ENCODE peak calls at places on chromosomes 1 and 21, in nine cellular contexts. H, J, Z, M, G, E, Y, B and P are unnamed samples.

GRCh38 chr1:203557390-203557789 is 63.4 kb downstream of the OPTC start:
- DNase-seq in H (peak), J (no peak), Z (no peak), M (no peak), G (no peak), E (peak), Y (no peak), B (peak), P (no peak)

GRCh38 chr21:21216013-21216412 is 217.8 kb downstream of the NCAM2 start:
- DNase-seq in H (no peak), J (no peak), Z (no peak), M (no peak), G (no peak), E (no peak), Y (no peak), B (no peak), P (no peak)

GRCh38 chr1:93591291-93591832 is 90.3 kb downstream of the BCAR3 start:
- DNase-seq in H (no peak), J (no peak), Z (no peak), M (no peak), G (peak), E (peak), Y (peak), B (no peak), P (no peak)

GRCh38 chr1:217713223-217713622 is 82.1 kb downstream of the SPATA17 start:
- DNase-seq in H (no peak), J (no peak), Z (no peak), M (no peak), G (no peak), E (no peak), Y (no peak), B (no peak), P (no peak)

GRCh38 chr1:115107501-115108260 is 18.4 kb upstream of the TSPAN2 start:
- DNase-seq in H (no peak), J (no peak), Z (no peak), M (no peak), G (no peak), E (no peak), Y (no peak), B (no peak), P (no peak)

GRCh38 chr1:93000291-93000690 is 39.0 kb upstream of the DIPK1A start:
- DNase-seq in H (no peak), J (no peak), Z (no peak), M (no peak), G (no peak), E (no peak), Y (no peak), B (no peak), P (no peak)

GRCh38 chr21:29718081-29718815 is 221.5 kb downstream of the GRIK1 start:
- DNase-seq in H (no peak), J (no peak), Z (no peak), M (no peak), G (no peak), E (no peak), Y (no peak), B (no peak), P (no peak)

GRCh38 chr1:43930168-43930948 is 3.2 kb upstream of the ARTN start:
- DNase-seq in H (no peak), J (no peak), Z (no peak), M (no peak), G (no peak), E (peak), Y (no peak), B (no peak), P (no peak)

GRCh38 chr1:23555949-23556640 is 3.2 kb downstream of the ID3 start:
- DNase-seq in H (peak), J (no peak), Z (no peak), M (peak), G (peak), E (peak), Y (no peak), B (peak), P (no peak)

GRCh38 chr1:107532318-107532717 is 391.5 kb downstream of the NTNG1 start:
- DNase-seq in H (no peak), J (no peak), Z (no peak), M (no peak), G (peak), E (peak), Y (no peak), B (no peak), P (no peak)

GRCh38 chr1:109716570-109717090 is 4.6 kb downstream of the GSTM5 start:
- DNase-seq in H (no peak), J (no peak), Z (no peak), M (no peak), G (no peak), E (no peak), Y (no peak), B (no peak), P (no peak)

GRCh38 chr1:200660719-200661118 is 9.0 kb downstream of the DDX59 start:
- DNase-seq in H (peak), J (no peak), Z (no peak), M (no peak), G (no peak), E (peak), Y (no peak), B (peak), P (no peak)

GRCh38 chr1:170707959-170708666 is 44.2 kb downstream of the PRRX1 start:
- DNase-seq in H (no peak), J (no peak), Z (no peak), M (no peak), G (peak), E (no peak), Y (no peak), B (no peak), P (no peak)

GRCh38 chr1:21295059-21295401 is 4.8 kb upstream of the ECE1 start:
- DNase-seq in H (no peak), J (no peak), Z (no peak), M (no peak), G (no peak), E (no peak), Y (no peak), B (no peak), P (no peak)

GRCh38 chr1:246837418-246838117 is 94.2 kb downstream of the AHCTF1 start:
- DNase-seq in H (no peak), J (no peak), Z (no peak), M (no peak), G (no peak), E (no peak), Y (no peak), B (no peak), P (no peak)

GRCh38 chr1:112297536-112297935 is 98.5 kb upstream of the CTTNBP2NL start:
- DNase-seq in H (no peak), J (no peak), Z (no peak), M (no peak), G (no peak), E (no peak), Y (no peak), B (no peak), P (no peak)

GRCh38 chr1:197156692-197157091 is 10.2 kb upstream of the ASPM start:
- DNase-seq in H (no peak), J (no peak), Z (no peak), M (no peak), G (no peak), E (no peak), Y (no peak), B (no peak), P (no peak)

GRCh38 chr1:10648689-10649483 is 147.6 kb downstream of the CASZ1 start:
- DNase-seq in H (no peak), J (no peak), Z (no peak), M (no peak), G (no peak), E (no peak), Y (no peak), B (no peak), P (no peak)

GRCh38 chr1:189821838-189822237 is 655.8 kb downstream of the BRINP3 start:
- DNase-seq in H (no peak), J (no peak), Z (no peak), M (no peak), G (no peak), E (no peak), Y (no peak), B (no peak), P (no peak)

GRCh38 chr1:64470670-64471217 is 815 bp downstream of the CACHD1 start:
- DNase-seq in H (peak), J (no peak), Z (no peak), M (no peak), G (no peak), E (peak), Y (peak), B (peak), P (peak)

GRCh38 chr1:230797376-230798186 is 50.4 kb downstream of the CAPN9 start:
- DNase-seq in H (peak), J (peak), Z (peak), M (no peak), G (peak), E (peak), Y (no peak), B (peak), P (peak)

GRCh38 chr1:45381243-45381642 is 41.0 kb upstream of the MUTYH start:
- DNase-seq in H (no peak), J (no peak), Z (no peak), M (no peak), G (no peak), E (no peak), Y (no peak), B (no peak), P (no peak)

GRCh38 chr1:235739124-235739523 is 89.5 kb upstream of the GNG4 start:
- DNase-seq in H (no peak), J (no peak), Z (no peak), M (no peak), G (peak), E (peak), Y (no peak), B (no peak), P (peak)

GRCh38 chr1:55359611-55360010 is 144.4 kb upstream of the USP24 start:
- DNase-seq in H (no peak), J (peak), Z (no peak), M (no peak), G (no peak), E (no peak), Y (no peak), B (no peak), P (no peak)

GRCh38 chr1:204102029-204102611 is 29.2 kb downstream of the SOX13 start:
- DNase-seq in H (no peak), J (no peak), Z (no peak), M (no peak), G (peak), E (no peak), Y (no peak), B (no peak), P (no peak)

GRCh38 chr1:109235137-109235536 is 14.2 kb upstream of the CELSR2 start:
- DNase-seq in H (no peak), J (no peak), Z (no peak), M (no peak), G (no peak), E (no peak), Y (no peak), B (no peak), P (no peak)

DNA sequence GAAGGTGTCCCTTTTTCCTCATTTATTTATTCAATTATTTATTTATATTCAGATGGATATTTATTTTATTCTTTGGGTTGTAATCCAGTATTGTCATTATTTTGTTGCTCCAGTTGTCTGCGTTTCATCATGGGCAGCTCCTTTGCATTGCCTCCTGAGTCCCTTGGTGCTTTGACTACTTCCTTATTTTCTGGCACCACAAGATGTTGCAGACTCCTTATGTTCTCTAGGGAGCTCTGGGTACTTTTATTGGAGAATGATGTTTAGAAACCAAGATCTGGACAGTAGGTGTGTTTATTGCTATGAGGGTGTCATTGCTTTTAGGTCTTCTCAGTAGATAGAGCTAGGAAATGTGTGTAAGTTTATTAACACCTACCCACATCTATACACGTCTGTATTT is 60.0 kb upstream of the ERRFI1 start:
- DNase-seq in H (no peak), J (no peak), Z (no peak), M (no peak), G (no peak), E (no peak), Y (no peak), B (no peak), P (no peak)
- H3K27ac ChIP-seq in H (no peak), J (no peak), Z (no peak), M (no peak), G (no peak), E (no peak), Y (no peak), B (no peak), P (no peak)

GRCh38 chr1:66761273-66761672 is 9.0 kb downstream of the DYNLT5 start:
- DNase-seq in H (no peak), J (no peak), Z (no peak), M (no peak), G (no peak), E (no peak), Y (no peak), B (no peak), P (no peak)
- TF ChIP-seq CTCF in H (no peak), J (no peak), Z (no peak), M (no peak), G (no peak), E (no peak), Y (no peak), B (no peak), P (no peak)

GRCh38 chr21:33588485-33589335 is at the start of gene DONSON:
- DNase-seq in H (peak), J (no peak), Z (peak), M (no peak), G (peak), E (peak), Y (peak), B (peak), P (peak)
- TF ChIP-seq POLR2A in H (peak), J (no peak), Z (no peak), M (peak), G (peak), E (peak), Y (no peak), B (peak), P (peak)

DNA sequence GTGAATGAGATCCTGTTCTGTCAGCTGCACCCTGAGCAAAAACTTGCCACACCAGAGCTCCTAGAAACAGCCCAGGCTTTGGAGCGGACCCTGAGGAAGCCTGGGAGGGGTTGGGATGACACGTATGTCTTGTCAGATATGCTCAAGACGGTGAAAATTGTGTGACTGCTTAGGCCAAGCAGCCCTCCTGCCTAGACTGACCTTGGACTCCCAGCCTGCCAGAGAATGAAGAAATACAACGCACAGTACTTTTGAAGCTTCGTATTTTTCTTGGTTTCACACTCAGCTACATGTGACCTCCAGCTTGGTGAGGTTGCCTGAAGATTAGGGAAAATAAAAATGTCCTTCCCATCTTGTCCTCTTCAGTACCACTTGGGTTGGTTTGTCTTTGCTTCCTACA is 15.1 kb downstream of the METTL13 start:
- DNase-seq in H (no peak), J (no peak), Z (no peak), M (no peak), G (no peak), E (no peak), Y (no peak), B (no peak), P (no peak)
- H3K27ac ChIP-seq in H (no peak), J (no peak), Z (no peak), M (no peak), G (no peak), E (no peak), Y (no peak), B (no peak), P (no peak)

GRCh38 chr1:119544165-119544762 is 37.3 kb downstream of the HSD3B1 start:
- DNase-seq in H (no peak), J (no peak), Z (no peak), M (no peak), G (no peak), E (no peak), Y (no peak), B (no peak), P (no peak)
- TF ChIP-seq CTCF in H (no peak), J (no peak), Z (no peak), M (peak), G (peak), E (no peak), Y (no peak), B (no peak), P (no peak)

DNA sequence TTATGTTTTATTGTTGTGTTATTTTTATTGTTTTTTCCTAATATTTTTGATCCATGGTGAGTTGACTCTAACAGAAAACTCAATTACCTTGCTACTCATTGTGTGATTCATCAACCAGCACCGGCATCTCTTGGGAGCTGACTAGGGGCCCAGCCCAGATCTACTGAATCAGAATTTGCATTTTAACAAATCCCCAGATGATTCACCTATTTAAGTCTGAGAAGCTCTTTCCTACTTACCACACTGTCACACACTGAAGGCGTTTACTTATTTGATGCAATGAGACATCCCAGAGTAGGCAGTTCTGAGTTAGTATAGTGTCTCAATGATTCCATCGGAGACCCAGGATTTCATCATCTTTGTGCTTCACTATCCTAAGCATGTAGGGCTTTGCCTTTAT is 416.6 kb downstream of the RWDD3 start:
- DNase-seq in H (no peak), J (no peak), Z (no peak), M (peak), G (no peak), E (no peak), Y (no peak), B (no peak), P (no peak)
- TF ChIP-seq POLR2A in H (no peak), J (no peak), Z (no peak), M (no peak), G (no peak), E (no peak), Y (no peak), B (no peak), P (no peak)